ENCODE peak calls at places on chromosomes 7 and 10, in four cellular contexts. R is GDM1; B is neural crest cell; V is stimulated activated CD4-positive, alpha-beta T cell treated with anti-CD3 and anti-CD28 coated beads, Interleukin-4, amount 100 ng/mL, for 24 hours. M is an unnamed sample.
A peak's percentile ranks its signal among the peaks of the same experiment; 100 is the strongest.

GRCh38 chr7:149882264-149883048 is 8.7 kb downstream of the ATP6V0E2 start:
- DNase-seq in R (no peak), B (no peak), V (no peak), M (no peak)

GRCh38 chr7:43669286-43670081 is 59.8 kb downstream of the COA1 start:
- DNase-seq in R (no peak), B (no peak), V (peak; percentile 87), M (no peak)

GRCh38 chr7:44823266-44823781 is 24.6 kb downstream of the H2AZ2 start:
- DNase-seq in R (no peak), B (no peak), V (no peak), M (no peak)

GRCh38 chr7:126529254-126529653 is 723.5 kb downstream of the GRM8 start:
- DNase-seq in R (no peak), B (no peak), V (no peak), M (no peak)

GRCh38 chr10:47346572-47347302 is 1.4 kb upstream of the RBP3 start:
- DNase-seq in R (no peak), B (no peak), V (no peak), M (no peak)

GRCh38 chr7:151759591-151760042 is 117.3 kb downstream of the PRKAG2 start:
- DNase-seq in R (no peak), B (peak; percentile 63), V (peak; percentile 69), M (peak; percentile 79)

GRCh38 chr10:103580422-103580821 is 86.9 kb downstream of the NEURL1 start:
- DNase-seq in R (no peak), B (no peak), V (no peak), M (no peak)

GRCh38 chr7:151420144-151420543 is 10.3 kb upstream of the WDR86 start:
- DNase-seq in R (no peak), B (no peak), V (no peak), M (no peak)

GRCh38 chr7:117229350-117229749 is 93.5 kb downstream of the WNT2 start:
- DNase-seq in R (no peak), B (no peak), V (no peak), M (no peak)

GRCh38 chr10:35379226-35380137 is 43.2 kb downstream of the CCNY start:
- DNase-seq in R (peak; percentile 88), B (no peak), V (no peak), M (no peak)

GRCh38 chr10:97328646-97329453 is 5.7 kb downstream of the FRAT2 start:
- DNase-seq in R (no peak), B (no peak), V (no peak), M (no peak)

GRCh38 chr7:116628971-116629586 is 42.9 kb upstream of the MET start:
- DNase-seq in R (no peak), B (no peak), V (no peak), M (peak; percentile 65)

GRCh38 chr10:49552277-49552676 is 13.4 kb upstream of the ERCC6 start:
- DNase-seq in R (no peak), B (no peak), V (no peak), M (no peak)

GRCh38 chr7:157977306-157977705 is 610.3 kb downstream of the PTPRN2 start:
- DNase-seq in R (no peak), B (no peak), V (no peak), M (no peak)

GRCh38 chr7:98784216-98784785 is 85.5 kb downstream of the TMEM130 start:
- DNase-seq in R (no peak), B (no peak), V (no peak), M (no peak)

GRCh38 chr10:23479798-23480473 is 41.1 kb downstream of the OTUD1 start:
- DNase-seq in R (no peak), B (no peak), V (no peak), M (no peak)

GRCh38 chr10:77163670-77164348 is 473.8 kb downstream of the KCNMA1 start:
- DNase-seq in R (no peak), B (no peak), V (no peak), M (peak; percentile 80)